ENCODE peak calls at places on chromosomes 3 and 15, in seven cellular contexts. A is A549; W is coronary artery; P is IMR-90; O is tibial nerve; Q is esophagus muscularis mucosa; V is CD4-positive, CD25-positive, alpha-beta regulatory T cell. B is an unnamed sample.

GRCh38 chr3:148229107-148229506 is 468.6 kb upstream of the AGTR1 start:
- DNase-seq in Q (no peak), O (no peak), A (no peak), V (no peak), W (no peak), P (peak), B (no peak)

GRCh38 chr3:162492446-162493081 is 996.0 kb downstream of the OTOL1 start:
- DNase-seq in W (no peak), O (no peak), V (no peak), A (peak), P (peak), Q (no peak), B (no peak)

GRCh38 chr3:85821130-85821756 is 862.5 kb downstream of the CADM2 start:
- DNase-seq in Q (no peak), P (no peak), O (no peak), V (no peak), A (peak), W (no peak), B (peak)

GRCh38 chr3:60954049-60954448 is 297.2 kb downstream of the FHIT start:
- DNase-seq in O (no peak), P (no peak), Q (no peak), V (no peak), A (no peak), W (no peak), B (no peak)

GRCh38 chr3:100042577-100042981 is 71.7 kb downstream of the FILIP1L start:
- DNase-seq in P (peak), A (no peak), O (no peak), V (no peak), W (no peak), Q (no peak), B (no peak)

GRCh38 chr3:12965999-12966846 is 107.0 kb downstream of the IQSEC1 start:
- DNase-seq in W (no peak), P (no peak), Q (no peak), V (no peak), A (no peak), O (no peak), B (no peak)

GRCh38 chr15:77409259-77410156 is 10.4 kb downstream of the PEAK1 start:
- DNase-seq in A (no peak), P (no peak), O (peak), V (no peak), W (no peak), Q (no peak), B (peak)

GRCh38 chr3:71652786-71653419 is 69.4 kb upstream of the FOXP1 start:
- DNase-seq in A (peak), O (peak), V (no peak), Q (no peak), P (peak), W (no peak), B (peak)

GRCh38 chr3:149706905-149707304 is 45.4 kb downstream of the COMMD2 start:
- DNase-seq in V (no peak), P (peak), Q (no peak), A (no peak), W (no peak), O (no peak), B (no peak)

GRCh38 chr15:88385078-88385700 is 82.0 kb downstream of the MRPL46 start:
- DNase-seq in W (no peak), V (no peak), O (no peak), Q (no peak), P (peak), A (peak), B (no peak)

GRCh38 chr3:108985844-108986243 is 32.2 kb upstream of the GUCA1C start:
- DNase-seq in Q (no peak), O (no peak), V (no peak), A (no peak), W (no peak), P (no peak), B (no peak)

GRCh38 chr3:15284121-15284889 is 48.1 kb downstream of the SH3BP5 start:
- DNase-seq in Q (no peak), A (no peak), V (no peak), P (no peak), W (no peak), O (peak), B (no peak)

GRCh38 chr3:173109143-173109542 is 31.9 kb downstream of the SPATA16 start:
- DNase-seq in Q (no peak), P (no peak), V (no peak), O (no peak), A (no peak), W (no peak), B (no peak)

GRCh38 chr3:166582231-166582630 is 745.0 kb upstream of the BCHE start:
- DNase-seq in W (no peak), A (no peak), Q (no peak), P (no peak), O (no peak), V (no peak), B (no peak)

GRCh38 chr3:141960731-141961130 is 84.3 kb downstream of the ATP1B3 start:
- DNase-seq in P (peak), A (no peak), O (no peak), V (no peak), W (no peak), Q (no peak), B (no peak)

GRCh38 chr3:51145811-51146585 is 239.1 kb upstream of the MANF start:
- DNase-seq in Q (no peak), O (no peak), A (no peak), V (no peak), W (no peak), P (no peak), B (no peak)

GRCh38 chr15:45665261-45665660 is 30.4 kb downstream of the SQOR start:
- DNase-seq in W (no peak), V (no peak), P (no peak), O (no peak), Q (no peak), A (no peak), B (no peak)

GRCh38 chr15:70039917-70040316 is 57.8 kb downstream of the TLE3 start:
- DNase-seq in O (no peak), P (no peak), A (no peak), W (no peak), Q (no peak), V (no peak), B (no peak)

GRCh38 chr3:120111898-120112297 is 17.7 kb upstream of the GSK3B start:
- DNase-seq in O (no peak), Q (peak), W (no peak), P (no peak), A (no peak), V (no peak), B (no peak)

GRCh38 chr15:73870700-73871408 is 2.5 kb upstream of the TBC1D21 start:
- DNase-seq in A (peak), V (no peak), W (peak), P (peak), O (no peak), Q (no peak), B (no peak)

GRCh38 chr3:31934018-31934417 is 47.0 kb downstream of the OSBPL10 start:
- DNase-seq in V (no peak), Q (no peak), W (no peak), P (no peak), A (no peak), O (no peak), B (no peak)

GRCh38 chr3:61333562-61333961 is 82.3 kb upstream of the FHIT start:
- DNase-seq in V (no peak), O (no peak), W (no peak), A (no peak), Q (no peak), P (no peak), B (no peak)

GRCh38 chr15:26661727-26662126 is 111.1 kb downstream of the GABRB3 start:
- DNase-seq in Q (no peak), A (no peak), V (no peak), W (no peak), P (no peak), O (no peak), B (no peak)

DNA sequence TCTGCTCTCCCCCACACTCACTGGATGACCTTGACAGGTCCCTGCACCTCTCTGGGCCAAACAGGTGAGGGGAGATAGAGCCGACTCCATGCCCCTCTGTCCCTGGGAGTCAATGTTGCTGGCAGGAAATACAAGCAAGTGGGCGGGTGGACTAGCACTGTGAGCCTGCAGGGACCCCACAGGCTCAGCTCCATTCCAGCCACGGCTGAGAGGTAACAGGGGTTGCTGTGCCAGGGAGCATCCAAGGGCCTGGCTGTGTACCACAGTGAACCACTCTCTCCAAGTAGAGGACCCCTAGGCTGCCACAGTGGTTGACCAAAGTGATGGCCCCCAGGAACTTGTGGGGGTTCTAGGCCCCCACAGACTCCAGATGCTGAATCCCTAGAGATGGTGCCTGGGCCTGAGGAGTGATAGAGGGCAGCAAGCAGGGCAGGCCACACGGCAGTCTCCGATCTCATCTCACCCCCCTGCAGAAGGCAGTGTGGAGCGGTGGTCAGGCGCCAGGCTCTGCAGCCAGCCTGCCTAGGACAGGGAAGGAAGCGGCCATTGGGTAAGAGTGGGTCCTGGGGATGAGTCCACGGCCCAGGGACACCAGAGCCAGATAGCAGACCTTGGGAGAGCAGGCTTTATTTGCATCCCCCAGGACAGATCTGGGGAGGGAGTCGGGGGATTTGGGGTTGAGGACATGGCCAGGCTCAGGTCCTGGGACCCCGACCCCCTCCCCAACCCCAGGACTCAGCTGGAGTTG is 3.2 kb downstream of the TNNC1 start:
- DNase-seq in O (no peak), W (no peak), Q (no peak), V (no peak), P (no peak), A (no peak), B (no peak)
- H3K27ac ChIP-seq in O (no peak), W (no peak), Q (peak), V (no peak), P (no peak), A (peak), B (no peak)

GRCh38 chr3:66472313-66473134 is 28.3 kb downstream of the LRIG1 start:
- DNase-seq in V (no peak), P (peak), W (no peak), O (no peak), A (peak), Q (no peak), B (no peak)
- H3K27ac ChIP-seq in V (peak), P (peak), W (peak), O (peak), A (no peak), Q (peak), B (no peak)

GRCh38 chr3:30631237-30631961 is 25.0 kb downstream of the TGFBR2 start:
- DNase-seq in A (peak), P (no peak), W (no peak), Q (no peak), V (peak), O (no peak), B (peak)

GRCh38 chr3:30632065-30632464 is 25.7 kb downstream of the TGFBR2 start:
- DNase-seq in P (no peak), O (no peak), A (no peak), Q (no peak), W (no peak), V (no peak), B (no peak)

GRCh38 chr3:30633718-30634117 is 27.3 kb downstream of the TGFBR2 start:
- DNase-seq in O (no peak), V (no peak), W (no peak), P (no peak), Q (no peak), A (no peak), B (no peak)

GRCh38 chr3:30630238-30631030 is 24.0 kb downstream of the TGFBR2 start:
- DNase-seq in Q (no peak), W (no peak), P (no peak), V (no peak), O (no peak), A (no peak), B (no peak)

GRCh38 chr3:30632521-30632920 is 26.1 kb downstream of the TGFBR2 start:
- DNase-seq in O (no peak), Q (no peak), V (no peak), A (no peak), P (no peak), W (no peak), B (no peak)
- H3K27ac ChIP-seq in O (peak), Q (peak), V (peak), A (no peak), P (no peak), W (peak), B (peak)

GRCh38 chr15:85542488-85542887 is 162.1 kb downstream of the AKAP13 start:
- DNase-seq in V (no peak), P (no peak), A (no peak), O (no peak), W (no peak), Q (no peak), B (no peak)
- H3K27ac ChIP-seq in V (no peak), P (no peak), A (no peak), O (peak), W (peak), Q (peak), B (no peak)

DNA sequence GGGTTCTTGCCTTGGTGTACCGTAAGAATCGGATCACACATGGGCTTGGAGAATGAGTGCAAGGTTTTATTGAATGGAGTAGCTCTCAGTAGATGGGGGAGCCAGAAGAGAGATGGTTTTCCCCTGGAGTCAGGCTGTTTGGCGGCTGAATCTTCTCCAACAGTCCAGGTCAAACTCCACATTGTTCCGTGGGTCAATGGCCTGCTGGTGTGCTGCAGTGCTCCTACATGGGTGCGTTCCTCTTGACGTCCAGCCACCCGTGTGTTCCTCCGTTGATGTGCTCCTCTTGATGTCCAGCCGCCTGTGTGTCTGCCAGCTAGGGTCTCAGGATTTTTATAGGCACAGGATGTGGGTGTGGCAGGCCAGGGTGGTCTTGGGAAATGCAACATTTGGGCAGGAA is 69.3 kb upstream of the AGBL1 start:
- DNase-seq in Q (no peak), P (no peak), W (no peak), A (no peak), V (no peak), O (no peak), B (no peak)
- H3K27ac ChIP-seq in Q (no peak), P (no peak), W (no peak), A (no peak), V (no peak), O (no peak), B (no peak)

GRCh38 chr15:35545825-35546580 is at the start of gene DPH6:
- DNase-seq in A (peak), V (peak), Q (peak), W (peak), P (peak), O (peak), B (peak)

GRCh38 chr15:35540031-35540430 is 5.9 kb downstream of the DPH6 start:
- DNase-seq in O (no peak), Q (no peak), A (no peak), V (no peak), P (no peak), W (no peak), B (no peak)

GRCh38 chr15:35545316-35545824 is 595 bp downstream of the DPH6 start:
- DNase-seq in Q (no peak), A (peak), O (peak), W (peak), P (peak), V (no peak), B (peak)

GRCh38 chr15:35546581-35547381 is 816 bp upstream of the DPH6 start:
- DNase-seq in W (no peak), V (no peak), O (peak), A (no peak), P (no peak), Q (no peak), B (no peak)

DNA sequence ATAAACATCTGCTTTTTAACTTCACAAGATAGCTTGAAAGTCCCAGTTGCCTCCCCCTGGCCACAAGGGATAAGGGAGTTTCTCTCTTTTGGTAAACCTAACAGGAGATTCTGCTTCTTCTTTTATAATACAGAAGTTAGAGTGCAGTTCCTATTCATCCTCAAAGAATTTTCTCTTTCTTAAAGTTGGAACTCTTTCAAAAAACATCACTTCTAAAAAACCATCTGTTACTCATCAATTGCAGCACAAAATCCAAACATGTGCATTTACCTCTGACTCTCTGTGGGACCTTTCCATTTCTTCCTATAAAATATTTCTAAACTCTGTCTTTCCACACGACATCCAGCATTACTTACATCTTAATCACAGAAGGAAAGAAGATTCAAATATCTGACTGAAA is 5.1 kb downstream of the DPH6 start:
- DNase-seq in A (no peak), Q (no peak), O (no peak), V (no peak), P (peak), W (no peak), B (no peak)
- H3K27ac ChIP-seq in A (no peak), Q (peak), O (peak), V (no peak), P (no peak), W (peak), B (no peak)

DNA sequence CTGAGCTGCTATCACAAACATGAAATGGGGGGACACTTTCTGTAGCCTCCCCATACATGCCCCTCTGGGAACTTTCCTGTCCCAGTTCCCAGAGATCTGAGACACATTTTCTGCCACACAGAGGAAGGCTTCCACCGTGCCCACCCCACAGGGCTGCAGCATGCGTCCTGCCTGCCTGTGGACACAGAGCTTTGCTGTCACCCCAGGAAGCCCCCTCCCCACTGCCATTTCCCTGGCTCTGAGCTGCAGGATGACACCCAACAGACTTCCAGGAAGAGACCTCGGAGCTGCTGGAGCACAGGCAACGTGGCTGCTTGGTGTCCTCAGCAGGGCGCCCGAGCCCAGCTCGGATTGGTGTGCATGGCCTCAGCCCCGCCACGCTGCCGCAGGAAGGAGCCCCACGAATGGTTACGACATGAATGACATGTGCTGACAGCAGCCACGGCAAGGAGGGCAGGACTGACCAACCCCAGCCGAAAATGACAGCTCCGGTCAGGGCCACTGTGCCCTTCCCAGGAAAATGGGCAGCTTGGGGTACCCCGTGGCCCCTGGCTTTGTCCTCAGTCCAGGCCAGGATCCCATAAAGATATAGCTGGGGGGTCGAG is 81.3 kb downstream of the VGLL4 start:
- DNase-seq in Q (no peak), O (no peak), P (no peak), V (no peak), A (no peak), W (no peak), B (no peak)
- H3K27ac ChIP-seq in Q (peak), O (peak), P (no peak), V (no peak), A (no peak), W (peak), B (no peak)

DNA sequence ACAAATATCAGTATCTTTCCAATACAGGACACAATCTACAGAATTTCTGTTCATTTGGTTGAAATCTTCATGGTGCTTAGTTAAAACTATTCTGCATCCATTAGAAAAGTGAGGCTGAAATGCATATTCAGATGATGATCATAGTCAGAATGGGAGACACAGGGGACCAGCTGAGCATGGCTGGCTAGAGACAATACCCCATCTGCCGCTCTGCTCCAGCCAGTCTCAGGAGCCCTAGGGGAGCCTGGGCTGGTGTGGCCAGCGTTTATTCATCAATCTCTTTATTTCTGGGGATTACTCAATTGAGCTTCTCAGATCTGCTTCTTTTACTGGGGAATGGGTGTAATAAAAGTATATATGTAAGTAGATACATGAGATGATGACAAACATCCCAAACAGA is 470.9 kb upstream of the CDIN1 start:
- DNase-seq in V (no peak), W (no peak), P (no peak), Q (no peak), A (no peak), O (no peak), B (no peak)
- H3K27ac ChIP-seq in V (no peak), W (peak), P (no peak), Q (no peak), A (no peak), O (no peak), B (no peak)

B was measured in HL-60.